ENCODE peak calls at places on chromosomes 1 and 21, in ten cellular contexts. E is tibial nerve; D is adrenal gland; P is OCI-LY7; U is BE2C; V is fibroblast of lung; Y is sigmoid colon; N is left ventricle myocardium inferior; M is CD8-positive, alpha-beta T cell; T is K562. W is an unnamed sample.

GRCh38 chr1:234433563-234434285 is 45.3 kb downstream of the TARBP1 start:
- DNase-seq in E (no peak), T (peak; percentile 62), Y (no peak), V (no peak), D (no peak), U (no peak), P (no peak), N (no peak), M (no peak), W (no peak)

GRCh38 chr1:204680461-204680860 is 5.1 kb downstream of the LRRN2 start:
- DNase-seq in D (no peak), P (no peak), U (peak; percentile 32), Y (no peak), E (no peak), V (no peak), N (peak; percentile 34), T (no peak), M (no peak), W (no peak)

GRCh38 chr1:233689748-233690254 is 75.9 kb downstream of the KCNK1 start:
- DNase-seq in M (no peak), P (no peak), D (no peak), V (no peak), Y (no peak), E (no peak), N (no peak), U (no peak), T (no peak), W (no peak)

GRCh38 chr21:42735944-42736343 is 82.5 kb downstream of the PDE9A start:
- DNase-seq in M (no peak), E (no peak), N (no peak), T (no peak), Y (no peak), D (no peak), V (no peak), U (no peak), P (no peak), W (no peak)

GRCh38 chr1:176466514-176466913 is 3.5 kb downstream of the PAPPA2 start:
- DNase-seq in P (peak; percentile 8), T (peak; percentile 52), Y (no peak), E (no peak), U (no peak), N (no peak), V (no peak), M (no peak), D (no peak), W (no peak)

GRCh38 chr1:181142096-181143043 is 53.9 kb downstream of the IER5 start:
- DNase-seq in U (peak; percentile 90), E (peak; percentile 89), V (peak; percentile 87), T (peak; percentile 90), Y (peak; percentile 94), D (peak; percentile 83), N (peak; percentile 87), P (peak; percentile 76), M (peak; percentile 76), W (peak; percentile 95)

GRCh38 chr1:187893471-187893870 is 1064.7 kb downstream of the PLA2G4A start:
- DNase-seq in U (no peak), D (no peak), E (no peak), V (no peak), P (no peak), Y (no peak), T (no peak), N (no peak), M (no peak), W (no peak)

GRCh38 chr1:102879439-102879993 is 228.8 kb downstream of the COL11A1 start:
- DNase-seq in T (no peak), P (no peak), V (peak; percentile 38), E (no peak), D (no peak), U (no peak), N (no peak), Y (no peak), M (no peak), W (no peak)

GRCh38 chr1:3741566-3742438 is 10.4 kb upstream of the CCDC27 start:
- DNase-seq in P (no peak), U (no peak), V (no peak), E (no peak), M (no peak), N (no peak), T (no peak), Y (no peak), D (no peak), W (no peak)

GRCh38 chr1:31779687-31780086 is 15.5 kb upstream of the ADGRB2 start:
- DNase-seq in E (no peak), P (no peak), N (no peak), T (no peak), D (no peak), V (no peak), M (no peak), U (no peak), Y (no peak), W (no peak)

DNA sequence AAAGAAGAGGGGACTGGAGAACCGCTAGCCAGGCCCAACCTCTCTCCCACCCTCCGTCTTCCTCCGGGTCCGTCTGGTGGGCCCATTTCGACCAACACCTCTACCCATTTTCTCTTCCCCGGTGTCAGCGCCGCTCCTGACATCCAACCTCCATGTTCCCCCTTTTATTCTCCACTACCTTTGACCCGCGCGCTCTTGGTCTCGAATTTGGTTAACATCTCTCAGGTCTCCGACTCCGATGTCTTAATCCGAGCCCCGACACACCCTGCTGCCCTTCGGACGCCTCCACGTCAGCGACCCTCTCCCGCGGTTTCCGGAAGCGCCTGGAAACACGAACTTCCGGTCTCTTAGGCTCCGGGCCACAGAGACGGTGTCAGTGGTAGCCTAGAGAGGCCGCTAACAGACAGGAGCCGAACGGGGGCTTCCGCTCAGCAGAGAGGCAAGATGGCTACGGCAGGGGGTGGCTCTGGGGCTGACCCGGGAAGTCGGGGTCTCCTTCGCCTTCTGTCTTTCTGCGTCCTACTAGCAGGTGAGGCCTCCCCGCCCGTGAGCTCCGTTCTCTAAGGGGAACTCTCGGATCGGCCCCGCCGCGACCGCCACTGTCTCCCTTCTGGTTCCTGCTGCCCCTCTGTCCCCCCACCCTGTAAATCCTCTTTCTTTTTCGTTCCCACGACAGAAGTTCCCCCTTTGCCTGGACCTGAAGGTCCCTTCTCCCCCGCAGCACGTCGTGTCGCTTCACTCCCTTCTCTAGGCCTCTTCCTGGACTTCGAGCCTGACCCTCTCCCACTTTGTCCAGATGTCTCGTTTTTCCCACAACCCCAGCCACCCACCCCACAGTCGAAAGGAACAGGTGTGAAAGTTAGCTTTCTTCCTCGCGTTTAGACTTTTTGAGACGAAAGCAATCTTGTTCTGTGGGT is at the start of the genes COPA and NCSTN:
- DNase-seq in U (peak; percentile 94), E (peak; percentile 89), T (peak; percentile 92), N (peak; percentile 91), D (peak; percentile 94), V (peak; percentile 97), Y (peak; percentile 96), P (peak; percentile 97), M (peak; percentile 84), W (peak; percentile 96)
- H3K4me1 ChIP-seq in U (no peaks in the 10 kb centered on the region), E (no peaks in the 10 kb centered on the region), T (no peaks in the 10 kb centered on the region), N (peaks cover 71% of the 10 kb centered on the region), D (peaks cover 39% of the 10 kb centered on the region), V (peaks cover 3% of the 10 kb centered on the region), Y (peaks cover 26% of the 10 kb centered on the region), P (peaks cover 44% of the 10 kb centered on the region), M (peaks cover 12% of the 10 kb centered on the region), W (peaks cover 14% of the 10 kb centered on the region)

DNA sequence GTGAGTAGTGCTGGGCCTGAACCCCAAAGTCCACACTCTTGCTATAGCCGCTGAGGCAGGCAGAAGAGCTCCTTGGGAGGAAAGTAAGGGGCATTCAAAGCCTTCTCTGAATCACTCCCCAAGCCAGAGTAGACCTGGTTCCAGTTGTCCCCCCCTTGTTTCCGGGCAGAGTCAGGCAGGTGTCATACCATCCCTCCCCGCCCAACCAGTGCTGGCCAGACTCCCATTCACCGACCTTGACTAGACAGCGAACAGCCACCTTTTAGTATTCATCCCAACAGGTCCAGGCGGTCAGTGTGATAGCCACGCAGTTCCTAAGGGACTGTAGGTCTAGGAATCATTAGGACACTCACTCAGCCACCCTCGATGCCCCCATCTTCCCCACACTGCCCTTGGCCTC is 11.8 kb downstream of the CHRNB2 start:
- DNase-seq in T (no peak), E (no peak), D (no peak), Y (no peak), V (no peak), U (no peak), N (no peak), M (no peak), P (no peak), W (no peak)
- H3K36me3 ChIP-seq in T (peaks cover 45% of the 10 kb centered on the region), E (peaks cover 69% of the 10 kb centered on the region), D (peaks cover 61% of the 10 kb centered on the region), Y (peaks cover 64% of the 10 kb centered on the region), V (peaks cover 18% of the 10 kb centered on the region), U (peaks cover 91% of the 10 kb centered on the region), N (peaks cover 59% of the 10 kb centered on the region), M (peaks cover 41% of the 10 kb centered on the region), P (peaks cover 66% of the 10 kb centered on the region), W (peaks cover 40% of the 10 kb centered on the region)

DNA sequence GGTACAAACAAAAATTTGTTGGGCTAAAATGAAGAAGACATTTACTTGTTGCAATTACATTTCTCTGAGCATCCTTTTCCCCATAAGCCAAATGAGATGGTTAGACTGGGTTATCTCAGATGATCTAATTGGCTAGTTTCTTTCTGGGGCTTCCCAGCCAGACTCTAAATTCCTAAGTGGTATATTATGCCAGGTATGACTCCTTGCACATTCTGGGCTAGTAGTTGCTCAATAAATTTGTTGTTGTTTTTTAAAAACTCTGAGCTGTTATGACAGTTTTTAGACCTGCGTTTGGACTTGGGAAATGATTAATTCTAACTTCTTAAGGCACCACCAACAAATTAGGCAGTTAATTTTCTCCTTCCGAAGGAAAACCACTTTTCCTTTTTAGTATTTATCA is 66.1 kb downstream of the UCK2 start:
- DNase-seq in Y (no peak), P (no peak), V (no peak), N (no peak), U (no peak), E (no peak), M (no peak), D (no peak), T (no peak), W (no peak)
- H3K4me1 ChIP-seq in Y (peaks cover 6% of the 10 kb centered on the region), P (no peaks in the 10 kb centered on the region), V (peaks cover 36% of the 10 kb centered on the region), N (peaks cover 59% of the 10 kb centered on the region), U (peaks cover 5% of the 10 kb centered on the region), E (no peaks in the 10 kb centered on the region), M (no peaks in the 10 kb centered on the region), D (no peaks in the 10 kb centered on the region), T (no peaks in the 10 kb centered on the region), W (peaks cover 21% of the 10 kb centered on the region)

GRCh38 chr21:32337206-32337605 is 38.6 kb downstream of the MRAP start:
- DNase-seq in U (no peak), M (no peak), T (no peak), V (no peak), Y (no peak), E (no peak), P (no peak), N (no peak), D (no peak), W (no peak)

GRCh38 chr21:32340863-32341848 is 42.5 kb downstream of the MRAP start:
- DNase-seq in U (no peak), P (no peak), Y (no peak), V (no peak), M (no peak), T (no peak), E (no peak), D (no peak), N (no peak), W (no peak)

GRCh38 chr21:32335601-32336575 is 37.2 kb downstream of the MRAP start:
- DNase-seq in D (no peak), V (no peak), M (no peak), P (no peak), Y (no peak), U (no peak), T (no peak), E (no peak), N (no peak), W (no peak)

GRCh38 chr21:32336711-32337110 is 38.1 kb downstream of the MRAP start:
- DNase-seq in N (no peak), E (no peak), D (no peak), Y (no peak), P (no peak), T (no peak), U (peak; percentile 87), V (no peak), M (no peak), W (peak; percentile 13)

GRCh38 chr21:32338209-32338921 is 39.7 kb downstream of the MRAP start:
- DNase-seq in U (no peak), Y (no peak), V (no peak), E (no peak), T (no peak), P (no peak), M (no peak), N (no peak), D (no peak), W (no peak)
- H3K36me3 ChIP-seq in U (peaks cover 71% of the 10 kb centered on the region), Y (peaks cover 96% of the 10 kb centered on the region), V (peaks cover 21% of the 10 kb centered on the region), E (peaks cover 99% of the 10 kb centered on the region), T (peaks cover 96% of the 10 kb centered on the region), P (peaks cover 94% of the 10 kb centered on the region), M (peaks cover 36% of the 10 kb centered on the region), N (peaks cover 94% of the 10 kb centered on the region), D (peaks cover 74% of the 10 kb centered on the region), W (peaks cover 29% of the 10 kb centered on the region)

W was measured in cardiac muscle cell.